ENCODE peak calls at places on chromosomes 1 and 21, in five cellular contexts. V, E, S, W and I are unnamed samples.

GRCh38 chr1:106677181-106677580 is 379.3 kb upstream of the PRMT6 start:
- DNase-seq in V (no peak), E (no peak), S (no peak), W (no peak), I (no peak)

GRCh38 chr1:14426854-14427253 is 171.6 kb upstream of the KAZN start:
- DNase-seq in V (peak; percentile 10), E (no peak), S (no peak), W (no peak), I (no peak)

GRCh38 chr1:184210048-184210447 is 158.5 kb downstream of the TSEN15 start:
- DNase-seq in V (no peak), E (no peak), S (no peak), W (no peak), I (peak; percentile 37)

GRCh38 chr1:186492531-186493291 is 31.8 kb upstream of the PDC start:
- DNase-seq in V (no peak), E (no peak), S (no peak), W (no peak), I (no peak)

GRCh38 chr1:28031173-28031572 is 57.2 kb downstream of the EYA3 start:
- DNase-seq in V (no peak), E (no peak), S (no peak), W (no peak), I (no peak)

GRCh38 chr1:27567931-27568246 is 36.1 kb downstream of the AHDC1 start:
- DNase-seq in V (no peak), E (no peak), S (no peak), W (no peak), I (no peak)

GRCh38 chr21:33390479-33390878 is 12.7 kb upstream of the IFNGR2 start:
- DNase-seq in V (no peak), E (no peak), S (no peak), W (no peak), I (no peak)

GRCh38 chr1:19124273-19124672 is 85.8 kb downstream of the UBR4 start:
- DNase-seq in V (no peak), E (no peak), S (peak; percentile 58), W (no peak), I (no peak)

GRCh38 chr1:41482001-41482765 is 2.3 kb downstream of the EDN2 start:
- DNase-seq in V (peak; percentile 100), E (no peak), S (no peak), W (peak; percentile 21), I (no peak)

GRCh38 chr1:49523764-49524163 is 500.0 kb downstream of the AGBL4 start:
- DNase-seq in V (no peak), E (no peak), S (no peak), W (no peak), I (no peak)

GRCh38 chr1:79945391-79945790 is 938.9 kb upstream of the ADGRL4 start:
- DNase-seq in V (no peak), E (no peak), S (no peak), W (no peak), I (no peak)

GRCh38 chr1:219210067-219210466 is 36.4 kb downstream of the LYPLAL1 start:
- DNase-seq in V (no peak), E (no peak), S (no peak), W (no peak), I (no peak)

GRCh38 chr1:207619833-207620572 is 24.9 kb upstream of the CR1L start:
- DNase-seq in V (peak; percentile 1), E (peak; percentile 58), S (peak; percentile 35), W (no peak), I (peak; percentile 62)